ENCODE peak calls at places on chromosomes 1 and 21, in ten cellular contexts. One of them, this sample, is unnamed.

GRCh38 chr1:19372602-19373001 is 60.5 kb downstream of the SLC66A1 start:
- DNase-seq in neural crest cell: no peak
- DNase-seq in activated CD8-positive, alpha-beta memory T cell treated with anti-CD3 and anti-CD28 coated beads, Interleukin-2, amount 50 U/mL, for 4 hours: no peak
- DNase-seq in tibial artery: no peak
- DNase-seq in activated naive CD8-positive, alpha-beta T cell treated with anti-CD3 and anti-CD28 coated beads, Interleukin-2, amount 50 U/mL, for 24 hours: no peak
- DNase-seq in RPMI8226: no peak
- DNase-seq in endothelial cell: no peak
- DNase-seq in left colon: no peak
- DNase-seq in stimulated activated CD8-positive, alpha-beta memory T cell treated with anti-CD3 and anti-CD28 coated beads, Interleukin-4, amount 100 ng/mL, for 1 hour: no peak
- DNase-seq in stomach: no peak
- DNase-seq in this sample: no peak

GRCh38 chr1:234631721-234632125 is 21.7 kb upstream of the IRF2BP2 start:
- DNase-seq in neural crest cell: no peak
- DNase-seq in activated CD8-positive, alpha-beta memory T cell treated with anti-CD3 and anti-CD28 coated beads, Interleukin-2, amount 50 U/mL, for 4 hours: no peak
- DNase-seq in stimulated activated CD8-positive, alpha-beta memory T cell treated with anti-CD3 and anti-CD28 coated beads, Interleukin-4, amount 100 ng/mL, for 1 hour: no peak
- DNase-seq in left colon: no peak
- DNase-seq in RPMI8226: no peak
- DNase-seq in stomach: no peak
- DNase-seq in activated naive CD8-positive, alpha-beta T cell treated with anti-CD3 and anti-CD28 coated beads, Interleukin-2, amount 50 U/mL, for 24 hours: no peak
- DNase-seq in tibial artery: no peak
- DNase-seq in endothelial cell: no peak
- DNase-seq in this sample: peak; percentile 81

GRCh38 chr1:108511764-108512163 is 48.1 kb upstream of the EEIG2 start:
- DNase-seq in endothelial cell: no peak
- DNase-seq in RPMI8226: no peak
- DNase-seq in stimulated activated CD8-positive, alpha-beta memory T cell treated with anti-CD3 and anti-CD28 coated beads, Interleukin-4, amount 100 ng/mL, for 1 hour: no peak
- DNase-seq in left colon: no peak
- DNase-seq in neural crest cell: no peak
- DNase-seq in tibial artery: no peak
- DNase-seq in activated CD8-positive, alpha-beta memory T cell treated with anti-CD3 and anti-CD28 coated beads, Interleukin-2, amount 50 U/mL, for 4 hours: no peak
- DNase-seq in activated naive CD8-positive, alpha-beta T cell treated with anti-CD3 and anti-CD28 coated beads, Interleukin-2, amount 50 U/mL, for 24 hours: no peak
- DNase-seq in stomach: no peak
- DNase-seq in this sample: no peak

GRCh38 chr1:10599194-10599861 is 124.6 kb downstream of the PEX14 start:
- DNase-seq in stomach: no peak
- DNase-seq in endothelial cell: no peak
- DNase-seq in left colon: no peak
- DNase-seq in tibial artery: no peak
- DNase-seq in neural crest cell: no peak
- DNase-seq in RPMI8226: no peak
- DNase-seq in activated CD8-positive, alpha-beta memory T cell treated with anti-CD3 and anti-CD28 coated beads, Interleukin-2, amount 50 U/mL, for 4 hours: no peak
- DNase-seq in stimulated activated CD8-positive, alpha-beta memory T cell treated with anti-CD3 and anti-CD28 coated beads, Interleukin-4, amount 100 ng/mL, for 1 hour: no peak
- DNase-seq in activated naive CD8-positive, alpha-beta T cell treated with anti-CD3 and anti-CD28 coated beads, Interleukin-2, amount 50 U/mL, for 24 hours: no peak
- DNase-seq in this sample: peak; percentile 69

GRCh38 chr1:40182956-40183710 is 21.9 kb downstream of the RLF start:
- DNase-seq in neural crest cell: no peak
- DNase-seq in RPMI8226: no peak
- DNase-seq in left colon: no peak
- DNase-seq in stimulated activated CD8-positive, alpha-beta memory T cell treated with anti-CD3 and anti-CD28 coated beads, Interleukin-4, amount 100 ng/mL, for 1 hour: no peak
- DNase-seq in activated CD8-positive, alpha-beta memory T cell treated with anti-CD3 and anti-CD28 coated beads, Interleukin-2, amount 50 U/mL, for 4 hours: no peak
- DNase-seq in tibial artery: no peak
- DNase-seq in endothelial cell: peak; percentile 37
- DNase-seq in stomach: no peak
- DNase-seq in activated naive CD8-positive, alpha-beta T cell treated with anti-CD3 and anti-CD28 coated beads, Interleukin-2, amount 50 U/mL, for 24 hours: peak; percentile 20
- DNase-seq in this sample: no peak

GRCh38 chr1:114758251-114758832 is 558 bp upstream of the CSDE1 start:
- DNase-seq in stimulated activated CD8-positive, alpha-beta memory T cell treated with anti-CD3 and anti-CD28 coated beads, Interleukin-4, amount 100 ng/mL, for 1 hour: no peak
- DNase-seq in RPMI8226: no peak
- DNase-seq in endothelial cell: no peak
- DNase-seq in activated CD8-positive, alpha-beta memory T cell treated with anti-CD3 and anti-CD28 coated beads, Interleukin-2, amount 50 U/mL, for 4 hours: no peak
- DNase-seq in left colon: no peak
- DNase-seq in stomach: no peak
- DNase-seq in tibial artery: no peak
- DNase-seq in activated naive CD8-positive, alpha-beta T cell treated with anti-CD3 and anti-CD28 coated beads, Interleukin-2, amount 50 U/mL, for 24 hours: no peak
- DNase-seq in neural crest cell: no peak
- DNase-seq in this sample: peak; percentile 21

GRCh38 chr1:229058111-229058551 is 212.8 kb upstream of the RAB4A start:
- DNase-seq in activated CD8-positive, alpha-beta memory T cell treated with anti-CD3 and anti-CD28 coated beads, Interleukin-2, amount 50 U/mL, for 4 hours: peak; percentile 25
- DNase-seq in left colon: no peak
- DNase-seq in stimulated activated CD8-positive, alpha-beta memory T cell treated with anti-CD3 and anti-CD28 coated beads, Interleukin-4, amount 100 ng/mL, for 1 hour: no peak
- DNase-seq in activated naive CD8-positive, alpha-beta T cell treated with anti-CD3 and anti-CD28 coated beads, Interleukin-2, amount 50 U/mL, for 24 hours: peak; percentile 20
- DNase-seq in RPMI8226: peak; percentile 96
- DNase-seq in endothelial cell: no peak
- DNase-seq in stomach: peak; percentile 74
- DNase-seq in neural crest cell: no peak
- DNase-seq in tibial artery: no peak
- DNase-seq in this sample: no peak

GRCh38 chr1:9442266-9442846 is 96.9 kb upstream of the SLC25A33 start:
- DNase-seq in tibial artery: no peak
- DNase-seq in neural crest cell: no peak
- DNase-seq in activated CD8-positive, alpha-beta memory T cell treated with anti-CD3 and anti-CD28 coated beads, Interleukin-2, amount 50 U/mL, for 4 hours: no peak
- DNase-seq in stomach: no peak
- DNase-seq in stimulated activated CD8-positive, alpha-beta memory T cell treated with anti-CD3 and anti-CD28 coated beads, Interleukin-4, amount 100 ng/mL, for 1 hour: no peak
- DNase-seq in RPMI8226: peak; percentile 90
- DNase-seq in endothelial cell: no peak
- DNase-seq in activated naive CD8-positive, alpha-beta T cell treated with anti-CD3 and anti-CD28 coated beads, Interleukin-2, amount 50 U/mL, for 24 hours: no peak
- DNase-seq in left colon: no peak
- DNase-seq in this sample: no peak

GRCh38 chr1:206757524-206758266 is 12.9 kb upstream of the IL19 start:
- DNase-seq in tibial artery: no peak
- DNase-seq in stimulated activated CD8-positive, alpha-beta memory T cell treated with anti-CD3 and anti-CD28 coated beads, Interleukin-4, amount 100 ng/mL, for 1 hour: no peak
- DNase-seq in stomach: no peak
- DNase-seq in activated naive CD8-positive, alpha-beta T cell treated with anti-CD3 and anti-CD28 coated beads, Interleukin-2, amount 50 U/mL, for 24 hours: no peak
- DNase-seq in activated CD8-positive, alpha-beta memory T cell treated with anti-CD3 and anti-CD28 coated beads, Interleukin-2, amount 50 U/mL, for 4 hours: peak; percentile 33
- DNase-seq in endothelial cell: no peak
- DNase-seq in left colon: no peak
- DNase-seq in neural crest cell: no peak
- DNase-seq in RPMI8226: no peak
- DNase-seq in this sample: no peak

GRCh38 chr21:16072692-16073091 is 342.9 kb downstream of the USP25 start:
- DNase-seq in endothelial cell: no peak
- DNase-seq in stomach: no peak
- DNase-seq in stimulated activated CD8-positive, alpha-beta memory T cell treated with anti-CD3 and anti-CD28 coated beads, Interleukin-4, amount 100 ng/mL, for 1 hour: no peak
- DNase-seq in left colon: no peak
- DNase-seq in RPMI8226: no peak
- DNase-seq in activated CD8-positive, alpha-beta memory T cell treated with anti-CD3 and anti-CD28 coated beads, Interleukin-2, amount 50 U/mL, for 4 hours: no peak
- DNase-seq in neural crest cell: no peak
- DNase-seq in tibial artery: no peak
- DNase-seq in activated naive CD8-positive, alpha-beta T cell treated with anti-CD3 and anti-CD28 coated beads, Interleukin-2, amount 50 U/mL, for 24 hours: no peak
- DNase-seq in this sample: no peak

GRCh38 chr1:161730050-161730564 is 8.8 kb downstream of the FCRLB start:
- DNase-seq in activated naive CD8-positive, alpha-beta T cell treated with anti-CD3 and anti-CD28 coated beads, Interleukin-2, amount 50 U/mL, for 24 hours: peak; percentile 39
- DNase-seq in stomach: no peak
- DNase-seq in tibial artery: no peak
- DNase-seq in endothelial cell: no peak
- DNase-seq in neural crest cell: no peak
- DNase-seq in stimulated activated CD8-positive, alpha-beta memory T cell treated with anti-CD3 and anti-CD28 coated beads, Interleukin-4, amount 100 ng/mL, for 1 hour: no peak
- DNase-seq in left colon: no peak
- DNase-seq in RPMI8226: no peak
- DNase-seq in activated CD8-positive, alpha-beta memory T cell treated with anti-CD3 and anti-CD28 coated beads, Interleukin-2, amount 50 U/mL, for 4 hours: peak; percentile 38
- DNase-seq in this sample: no peak